ENCODE peak calls at places on chromosomes 7 and 10, in four cellular contexts. K is K562, S is IMR-90, Q is H1. G is an unnamed sample.

GRCh38 chr10:58743466-58744115 is 230.9 kb downstream of the BICC1 start:
- DNase-seq in S (peak), Q (no peak), K (no peak), G (no peak)

GRCh38 chr7:158403013-158403821 is 184.4 kb downstream of the PTPRN2 start:
- DNase-seq in Q (no peak), K (no peak), S (no peak), G (no peak)

GRCh38 chr7:154581251-154581890 is 421.6 kb downstream of the PAXIP1 start:
- DNase-seq in S (no peak), Q (no peak), K (no peak), G (no peak)

GRCh38 chr7:74254858-74255379 is 720 bp upstream of the RFC2 start:
- DNase-seq in Q (no peak), S (no peak), K (peak), G (no peak)

GRCh38 chr7:27793780-27794179 is 53.8 kb downstream of the TAX1BP1 start:
- DNase-seq in K (no peak), Q (no peak), S (peak), G (no peak)

GRCh38 chr10:86953747-86954680 is 3.4 kb downstream of the MMRN2 start:
- DNase-seq in S (peak), K (peak), Q (peak), G (no peak)

GRCh38 chr10:116104210-116104932 is 168.6 kb downstream of the GFRA1 start:
- DNase-seq in Q (no peak), K (no peak), S (no peak), G (no peak)

GRCh38 chr7:122298618-122299017 is 5.9 kb downstream of the FEZF1 start:
- DNase-seq in S (no peak), K (no peak), Q (no peak), G (no peak)

GRCh38 chr10:133129854-133130495 is 30.0 kb upstream of the KNDC1 start:
- DNase-seq in S (no peak), Q (no peak), K (no peak), G (no peak)

GRCh38 chr10:132364594-132364970 is 32.4 kb upstream of the PWWP2B start:
- DNase-seq in S (no peak), K (no peak), Q (no peak), G (no peak)

GRCh38 chr7:80764132-80764531 is 125.7 kb downstream of the CD36 start:
- DNase-seq in S (no peak), Q (peak), K (no peak), G (no peak)

GRCh38 chr10:14758994-14759664 is 15.6 kb downstream of the FAM107B start:
- DNase-seq in Q (no peak), K (no peak), S (no peak), G (no peak)

GRCh38 chr7:45069444-45070253 is 19.1 kb downstream of the NACAD start:
- DNase-seq in Q (no peak), S (no peak), K (no peak), G (no peak)

GRCh38 chr10:54402576-54402975 is 398.5 kb downstream of the PCDH15 start:
- DNase-seq in Q (no peak), K (peak), S (peak), G (no peak)

GRCh38 chr10:78772986-78773530 is 295.7 kb upstream of the ZMIZ1 start:
- DNase-seq in K (no peak), Q (no peak), S (no peak), G (no peak)

GRCh38 chr10:60732240-60733188 is 45.8 kb upstream of the CDK1 start:
- DNase-seq in S (no peak), K (no peak), Q (no peak), G (no peak)

GRCh38 chr10:32971536-32972091 is 13.6 kb upstream of the ITGB1 start:
- DNase-seq in K (peak), S (no peak), Q (no peak), G (no peak)

GRCh38 chr7:51046103-51046466 is 263.4 kb upstream of the GRB10 start:
- DNase-seq in Q (no peak), K (no peak), S (no peak), G (no peak)

GRCh38 chr7:122067077-122067476 is 77.0 kb downstream of the AASS start:
- DNase-seq in S (no peak), Q (no peak), K (no peak), G (no peak)

GRCh38 chr10:124921261-124921660 is 20.7 kb upstream of the ZRANB1 start:
- DNase-seq in Q (no peak), S (no peak), K (no peak), G (no peak)

GRCh38 chr7:26309089-26309488 is 17.4 kb downstream of the SNX10 start:
- DNase-seq in Q (no peak), K (peak), S (no peak), G (no peak)

GRCh38 chr7:38057829-38058228 is 120.2 kb upstream of the STARD3NL start:
- DNase-seq in K (no peak), Q (no peak), S (no peak), G (no peak)

GRCh38 chr10:77516575-77516974 is 121.0 kb downstream of the KCNMA1 start:
- DNase-seq in K (no peak), S (no peak), Q (no peak), G (no peak)

GRCh38 chr10:5305374-5305773 is 59.4 kb upstream of the UCN3 start:
- DNase-seq in S (no peak), K (no peak), Q (no peak), G (no peak)

GRCh38 chr10:114649217-114649906 is 8.7 kb downstream of the ABLIM1 start:
- DNase-seq in K (no peak), Q (no peak), S (no peak), G (no peak)

GRCh38 chr7:83468251-83468739 is 180.6 kb downstream of the SEMA3E start:
- DNase-seq in S (peak), Q (no peak), K (peak), G (peak)

GRCh38 chr7:140061607-140061930 is 1.2 kb downstream of the PARP12 start:
- DNase-seq in Q (no peak), S (no peak), K (peak), G (no peak)

GRCh38 chr7:20164420-20165145 is 52.6 kb downstream of the MACC1 start:
- DNase-seq in Q (no peak), S (no peak), K (no peak), G (no peak)

GRCh38 chr7:132145466-132145865 is 430.8 kb downstream of the PLXNA4 start:
- DNase-seq in S (peak), K (no peak), Q (no peak), G (no peak)

GRCh38 chr7:69654381-69654780 is 56.1 kb downstream of the AUTS2 start:
- DNase-seq in S (no peak), K (no peak), Q (no peak), G (no peak)

GRCh38 chr7:50939026-50939425 is 156.3 kb upstream of the GRB10 start:
- DNase-seq in Q (no peak), S (peak), K (no peak), G (no peak)

GRCh38 chr10:128050937-128051336 is 75.3 kb downstream of the MKI67 start:
- DNase-seq in Q (no peak), S (no peak), K (no peak), G (no peak)

GRCh38 chr7:81025360-81025759 is 106.5 kb upstream of the SEMA3C start:
- DNase-seq in Q (no peak), K (no peak), S (no peak), G (no peak)

GRCh38 chr10:49174261-49174925 is 13.8 kb downstream of the TMEM273 start:
- DNase-seq in K (peak), S (no peak), Q (no peak), G (no peak)

GRCh38 chr7:104012815-104013214 is 23.4 kb upstream of the RELN start:
- DNase-seq in K (no peak), Q (no peak), S (peak), G (no peak)
- TF ChIP-seq CHD1 in K (no peak), Q (no peak), S (no peak), G (no peak)

GRCh38 chr10:73857446-73857845 is 16.9 kb downstream of the CAMK2G start:
- DNase-seq in K (no peak), Q (no peak), S (no peak), G (peak)
- TF ChIP-seq CHD1 in K (no peak), Q (no peak), S (no peak), G (no peak)

DNA sequence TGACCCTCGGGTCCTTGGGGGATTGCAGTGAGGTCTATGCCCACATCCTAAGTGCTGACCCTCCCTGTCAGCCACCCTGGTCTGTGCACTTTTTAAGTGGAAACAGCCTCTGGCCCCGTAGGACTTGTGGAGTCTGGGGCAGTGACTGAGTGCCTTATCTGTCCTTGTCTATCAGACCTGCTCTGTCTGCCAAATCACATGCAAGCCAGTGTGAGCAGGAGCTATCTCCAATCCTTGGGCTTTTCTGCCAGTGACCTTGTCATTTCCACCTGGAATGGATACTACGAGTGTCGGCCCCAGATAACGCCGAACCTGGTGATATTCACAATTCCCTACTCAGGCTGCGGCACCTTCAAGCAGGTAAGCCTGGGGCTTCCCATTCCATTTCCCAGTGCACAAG is 62.7 kb downstream of the C10orf120 start:
- DNase-seq in Q (no peak), S (no peak), K (peak), G (no peak)
- TF ChIP-seq CHD1 in Q (no peak), S (no peak), K (no peak), G (no peak)

DNA sequence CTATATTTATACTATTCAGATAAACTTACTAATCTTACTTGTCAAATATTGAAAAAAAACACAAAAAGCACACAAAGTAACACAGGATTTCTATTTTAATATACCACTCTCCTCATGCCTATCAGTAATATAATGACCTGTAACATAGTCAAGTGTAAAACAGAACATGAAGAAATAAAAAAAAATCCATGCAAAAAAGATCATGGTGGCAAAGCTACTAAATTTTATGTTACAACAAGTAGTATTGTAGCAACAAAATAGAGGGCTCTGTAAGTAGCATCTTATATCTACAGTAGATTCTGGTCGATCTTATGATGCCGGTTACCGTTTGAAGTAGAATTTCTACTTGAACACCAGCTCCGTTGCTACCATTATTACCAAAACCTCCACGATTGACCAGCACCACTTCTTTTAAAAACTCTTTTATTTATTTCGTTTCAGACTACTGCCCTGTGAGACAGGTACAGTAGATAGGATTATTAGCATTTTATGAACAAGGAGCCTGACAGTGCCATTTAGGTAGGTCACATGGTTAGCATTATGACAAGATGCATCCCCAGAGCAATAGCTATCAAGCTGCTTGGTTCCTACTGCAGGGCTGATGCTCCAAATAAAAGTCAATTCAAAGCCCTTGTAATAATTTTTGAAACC is 2.1 kb downstream of the CPED1 start:
- DNase-seq in Q (no peak), S (peak), K (peak), G (no peak)
- TF ChIP-seq CHD1 in Q (no peak), S (no peak), K (no peak), G (no peak)

DNA sequence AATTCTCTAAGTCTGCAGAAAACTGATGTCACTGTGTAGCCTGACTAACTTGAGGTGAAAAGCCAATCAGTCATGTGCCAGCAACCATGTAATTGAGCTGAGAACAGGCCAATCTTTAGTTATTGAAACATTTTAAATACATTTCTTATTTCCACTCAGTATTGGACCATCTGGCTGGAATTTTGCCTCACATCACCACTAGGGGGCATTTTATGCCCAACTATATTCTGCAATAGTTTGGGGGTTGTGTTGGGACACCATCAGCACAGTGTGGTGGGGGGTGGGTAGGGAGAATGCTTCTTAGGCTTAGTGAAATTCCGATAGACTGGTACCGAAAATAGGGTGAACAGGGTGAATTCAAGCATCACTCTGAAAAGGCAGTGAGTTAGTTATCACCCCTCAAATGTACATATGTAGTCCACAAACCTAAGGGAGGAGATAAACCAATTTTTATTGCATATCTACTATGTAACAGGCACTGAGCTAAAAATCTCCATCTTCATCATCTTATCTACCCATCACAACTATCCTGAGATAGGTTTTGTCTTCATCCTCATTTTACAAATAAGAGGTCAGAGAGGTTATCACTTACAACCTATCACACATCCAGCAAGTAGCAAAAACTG is 17.8 kb downstream of the NPSR1 start:
- DNase-seq in Q (no peak), K (peak), S (no peak), G (peak)
- TF ChIP-seq CHD1 in Q (no peak), K (no peak), S (no peak), G (no peak)

GRCh38 chr10:99777918-99778716 is 4.3 kb upstream of the ABCC2 start:
- DNase-seq in S (no peak), K (peak), Q (no peak), G (no peak)
- TF ChIP-seq CHD1 in S (no peak), K (no peak), Q (no peak), G (no peak)

DNA sequence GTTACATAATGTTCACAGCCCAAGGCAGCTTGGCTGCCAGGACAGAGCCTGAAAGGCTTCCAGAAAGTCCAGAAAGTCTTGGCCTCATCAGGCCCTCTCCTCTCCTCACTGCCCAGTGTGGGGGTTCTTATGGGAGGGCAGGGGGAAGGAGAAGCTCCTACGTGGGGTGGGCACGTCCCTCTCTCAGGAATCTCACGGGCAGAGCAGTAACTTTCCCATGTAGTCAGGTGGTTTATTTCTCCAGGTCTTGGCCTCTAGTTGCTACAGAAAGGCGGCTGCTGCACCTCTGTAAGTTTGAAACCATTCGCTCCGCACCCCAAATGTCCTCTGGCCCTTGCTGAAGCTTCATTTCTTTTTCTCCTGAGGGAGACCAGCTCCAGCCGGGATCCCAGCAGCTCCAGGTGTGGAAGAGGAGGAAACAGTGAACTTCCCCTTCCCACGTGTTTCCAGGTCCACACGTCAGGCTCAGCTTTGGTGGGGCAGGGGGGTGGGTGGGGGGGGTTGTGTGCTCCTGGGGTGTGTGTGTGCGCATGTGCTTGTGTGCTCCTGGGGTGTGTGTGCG is 320.3 kb downstream of the WDR37 start:
- DNase-seq in K (no peak), S (no peak), Q (no peak), G (no peak)
- TF ChIP-seq CHD1 in K (no peak), S (no peak), Q (no peak), G (no peak)

GRCh38 chr10:69474688-69475432 is 23.6 kb downstream of the TSPAN15 start:
- DNase-seq in K (no peak), S (peak), Q (no peak), G (no peak)
- TF ChIP-seq CHD1 in K (no peak), S (no peak), Q (no peak), G (no peak)

G was measured in GM12878.